ENCODE peak calls at places on chromosomes 4 and X, in five cellular contexts. D, P, S, N and W are unnamed samples.

GRCh38 chr4:118716304-118716703 is 31.1 kb downstream of the METTL14 start:
- DNase-seq in D (no peak), P (no peak), S (no peak), N (no peak), W (no peak)

GRCh38 chrX:21757960-21758359 is at the start of gene SMPX:
- DNase-seq in D (no peak), P (no peak), S (no peak), N (no peak), W (no peak)

GRCh38 chr4:7422898-7423180 is 11.9 kb downstream of the PSAPL1 start:
- DNase-seq in D (no peak), P (no peak), S (peak; percentile 32), N (no peak), W (no peak)

GRCh38 chr4:109429545-109429944 is 4.1 kb upstream of the SEC24B start:
- DNase-seq in D (no peak), P (no peak), S (no peak), N (no peak), W (no peak)

GRCh38 chr4:73815145-73815544 is 21.3 kb upstream of the CXCL6 start:
- DNase-seq in D (no peak), P (no peak), S (no peak), N (no peak), W (no peak)

GRCh38 chr4:158962396-158962795 is 140.5 kb upstream of the RAPGEF2 start:
- DNase-seq in D (no peak), P (no peak), S (no peak), N (no peak), W (peak; percentile 20)

GRCh38 chr4:118086334-118086733 is 52.0 kb downstream of the NDST3 start:
- DNase-seq in D (peak; percentile 6), P (no peak), S (no peak), N (no peak), W (peak; percentile 16)

GRCh38 chr4:164313899-164314298 is 440.0 kb upstream of the SMIM31 start:
- DNase-seq in D (no peak), P (no peak), S (no peak), N (no peak), W (no peak)

GRCh38 chr4:70996014-70996353 is 2.5 kb downstream of the DCK start:
- DNase-seq in D (no peak), P (no peak), S (no peak), N (no peak), W (no peak)